ENCODE peak calls at places on chromosomes 16 and 17, in eight cellular contexts. B, Z, P, G, E, H, O and A are unnamed samples.

GRCh38 chr16:3771513-3771912 is 54.2 kb upstream of the TRAP1 start:
- DNase-seq in B (no peak), Z (no peak), P (no peak), G (no peak), E (no peak), H (no peak), O (no peak), A (no peak)

GRCh38 chr17:43531955-43532354 is 14.2 kb downstream of the ETV4 start:
- DNase-seq in B (no peak), Z (no peak), P (no peak), G (no peak), E (no peak), H (no peak), O (no peak), A (no peak)

GRCh38 chr16:88019847-88020512 is 68.7 kb downstream of the BANP start:
- DNase-seq in B (no peak), Z (no peak), P (no peak), G (peak; percentile 44), E (no peak), H (no peak), O (no peak), A (no peak)

GRCh38 chr16:81238296-81239011 is at the start of gene BCO1:
- DNase-seq in B (peak; percentile 33), Z (peak; percentile 22), P (peak; percentile 64), G (no peak), E (no peak), H (no peak), O (peak; percentile 5), A (peak; percentile 41)

GRCh38 chr16:65117701-65118448 is 4.0 kb downstream of the CDH11 start:
- DNase-seq in B (peak; percentile 33), Z (peak; percentile 64), P (peak; percentile 77), G (peak; percentile 83), E (peak; percentile 3), H (no peak), O (peak; percentile 92), A (peak; percentile 74)

GRCh38 chr16:973366-973765 is 2.6 kb upstream of the LMF1 start:
- DNase-seq in B (no peak), Z (no peak), P (no peak), G (no peak), E (no peak), H (no peak), O (peak; percentile 67), A (no peak)

GRCh38 chr17:78384479-78385175 is 6.2 kb downstream of the PGS1 start:
- DNase-seq in B (no peak), Z (no peak), P (no peak), G (no peak), E (no peak), H (no peak), O (no peak), A (no peak)

GRCh38 chr17:12588531-12588930 is 77.2 kb upstream of the MYOCD start:
- DNase-seq in B (no peak), Z (no peak), P (no peak), G (no peak), E (no peak), H (no peak), O (no peak), A (no peak)

GRCh38 chr17:57406981-57407286 is 150.6 kb downstream of the MSI2 start:
- DNase-seq in B (no peak), Z (no peak), P (no peak), G (no peak), E (no peak), H (no peak), O (no peak), A (no peak)

GRCh38 chr16:15907863-15908478 is 19.6 kb upstream of the CEP20 start:
- DNase-seq in B (no peak), Z (no peak), P (peak; percentile 80), G (no peak), E (no peak), H (peak; percentile 94), O (no peak), A (peak; percentile 29)

GRCh38 chr16:72819345-72819744 is 228.6 kb downstream of the ZFHX3 start:
- DNase-seq in B (no peak), Z (no peak), P (peak; percentile 57), G (no peak), E (no peak), H (no peak), O (no peak), A (peak; percentile 39)

GRCh38 chr17:81097134-81097942 is 62.4 kb downstream of the BAIAP2 start:
- DNase-seq in B (peak; percentile 58), Z (peak; percentile 55), P (peak; percentile 86), G (peak; percentile 88), E (peak; percentile 35), H (no peak), O (peak; percentile 94), A (peak; percentile 93)

GRCh38 chr17:17971431-17972125 is 622 bp downstream of the TOM1L2 start:
- DNase-seq in B (peak; percentile 46), Z (no peak), P (peak; percentile 47), G (peak; percentile 77), E (peak; percentile 9), H (no peak), O (peak; percentile 81), A (peak; percentile 18)

GRCh38 chr17:82051776-82052637 is at the start of the genes GPS1 and RFNG:
- DNase-seq in B (peak; percentile 74), Z (no peak), P (peak; percentile 26), G (peak; percentile 85), E (peak; percentile 80), H (peak; percentile 23), O (peak; percentile 95), A (peak; percentile 92)

GRCh38 chr17:2954898-2955445 is 108.4 kb downstream of the OR1D5 start:
- DNase-seq in B (peak; percentile 18), Z (peak; percentile 88), P (peak; percentile 90), G (no peak), E (no peak), H (peak; percentile 47), O (no peak), A (peak; percentile 72)

GRCh38 chr17:489758-490329 is 137.2 kb upstream of the RPH3AL start:
- DNase-seq in B (no peak), Z (no peak), P (peak; percentile 55), G (no peak), E (peak; percentile 62), H (no peak), O (no peak), A (peak; percentile 65)

GRCh38 chr17:35083071-35083470 is 19.6 kb upstream of the RFFL start:
- DNase-seq in B (no peak), Z (no peak), P (no peak), G (no peak), E (no peak), H (no peak), O (no peak), A (no peak)

GRCh38 chr16:29745853-29746345 is at the start of gene C16orf54:
- DNase-seq in B (peak; percentile 57), Z (no peak), P (no peak), G (peak; percentile 74), E (peak; percentile 90), H (no peak), O (no peak), A (no peak)

GRCh38 chr16:19523184-19523558 is 571 bp upstream of the CCP110 start:
- DNase-seq in B (no peak), Z (no peak), P (no peak), G (no peak), E (no peak), H (no peak), O (no peak), A (no peak)

GRCh38 chr17:57926723-57927047 is 28.5 kb downstream of the CUEDC1 start:
- DNase-seq in B (no peak), Z (no peak), P (no peak), G (no peak), E (no peak), H (no peak), O (peak; percentile 87), A (no peak)

GRCh38 chr17:49224198-49224996 is 6.2 kb downstream of the PHOSPHO1 start:
- DNase-seq in B (no peak), Z (no peak), P (no peak), G (no peak), E (peak; percentile 45), H (no peak), O (no peak), A (no peak)

GRCh38 chr17:66580178-66580577 is 254.7 kb upstream of the CACNG5 start:
- DNase-seq in B (no peak), Z (no peak), P (peak; percentile 45), G (peak; percentile 79), E (no peak), H (no peak), O (no peak), A (no peak)